ENCODE peak calls at places on chromosomes 13 and 19, in ten cellular contexts. V is HCT116, Y is spleen, X is SK-N-SH, J is stomach, T is GM23338, E is esophagus muscularis mucosa, O is sigmoid colon, N is transverse colon, M is Panc1. P is an unnamed sample.

GRCh38 chr13:51646041-51646670 is 61.9 kb downstream of the WDFY2 start:
- DNase-seq in O (no peak), X (no peak), V (no peak), M (no peak), E (no peak), J (no peak), T (peak; percentile 50), Y (no peak), N (no peak), P (no peak)

GRCh38 chr19:44142014-44142523 is 715 bp downstream of the ZNF234 start:
- DNase-seq in T (no peak), M (no peak), J (no peak), X (no peak), O (no peak), V (no peak), E (no peak), N (no peak), Y (no peak), P (no peak)

GRCh38 chr13:73394066-73394465 is 335.3 kb downstream of the KLF5 start:
- DNase-seq in O (no peak), N (no peak), X (no peak), E (no peak), T (no peak), Y (no peak), V (no peak), J (no peak), M (no peak), P (no peak)

GRCh38 chr19:48421548-48421947 is 24.2 kb upstream of the GRWD1 start:
- DNase-seq in T (no peak), X (no peak), N (no peak), J (no peak), E (no peak), Y (no peak), M (no peak), V (no peak), O (no peak), P (no peak)

GRCh38 chr19:54481326-54481930 is 8.3 kb upstream of the CDC42EP5 start:
- DNase-seq in O (no peak), M (no peak), Y (no peak), X (peak; percentile 65), T (peak; percentile 95), V (peak; percentile 32), N (no peak), E (no peak), J (no peak), P (no peak)

GRCh38 chr19:55188620-55189019 is 8.5 kb upstream of the SYT5 start:
- DNase-seq in Y (no peak), X (no peak), V (no peak), M (no peak), J (no peak), O (no peak), E (no peak), T (no peak), N (no peak), P (no peak)

GRCh38 chr13:29835280-29836061 is 14.9 kb downstream of the UBL3 start:
- DNase-seq in M (no peak), J (no peak), V (no peak), N (no peak), E (no peak), T (peak; percentile 57), Y (no peak), O (no peak), X (no peak), P (no peak)

GRCh38 chr19:52936151-52936957 is 13.1 kb upstream of the ZNF888 start:
- DNase-seq in T (no peak), E (no peak), N (peak; percentile 63), O (peak; percentile 19), M (no peak), Y (no peak), X (no peak), J (peak; percentile 60), V (no peak), P (no peak)

GRCh38 chr19:49119411-49120324 is at the start of gene PPFIA3:
- DNase-seq in E (no peak), N (peak; percentile 65), M (no peak), T (peak; percentile 73), V (no peak), O (peak; percentile 80), J (peak; percentile 77), X (peak; percentile 72), Y (peak; percentile 89), P (peak; percentile 72)

GRCh38 chr13:64529874-64530485 is 2700.2 kb downstream of the PCDH9 start:
- DNase-seq in X (peak; percentile 14), N (no peak), O (no peak), T (peak; percentile 73), E (no peak), Y (no peak), V (peak; percentile 19), M (no peak), J (no peak), P (no peak)

GRCh38 chr13:112342841-112343361 is 33.3 kb upstream of the SPACA7 start:
- DNase-seq in X (no peak), J (no peak), N (no peak), O (no peak), Y (peak; percentile 64), V (no peak), M (no peak), E (no peak), T (no peak), P (no peak)

GRCh38 chr13:112343591-112343990 is 32.6 kb upstream of the SPACA7 start:
- DNase-seq in M (no peak), E (no peak), X (no peak), O (no peak), Y (peak; percentile 43), J (no peak), T (no peak), V (no peak), N (no peak), P (no peak)

GRCh38 chr13:112341446-112341845 is 34.7 kb upstream of the SPACA7 start:
- DNase-seq in J (no peak), X (no peak), O (no peak), T (no peak), Y (no peak), M (no peak), V (no peak), E (no peak), N (no peak), P (no peak)

GRCh38 chr13:112345826-112346172 is 30.4 kb upstream of the SPACA7 start:
- DNase-seq in N (no peak), T (no peak), M (no peak), E (no peak), X (no peak), V (no peak), Y (no peak), O (no peak), J (no peak), P (no peak)

DNA sequence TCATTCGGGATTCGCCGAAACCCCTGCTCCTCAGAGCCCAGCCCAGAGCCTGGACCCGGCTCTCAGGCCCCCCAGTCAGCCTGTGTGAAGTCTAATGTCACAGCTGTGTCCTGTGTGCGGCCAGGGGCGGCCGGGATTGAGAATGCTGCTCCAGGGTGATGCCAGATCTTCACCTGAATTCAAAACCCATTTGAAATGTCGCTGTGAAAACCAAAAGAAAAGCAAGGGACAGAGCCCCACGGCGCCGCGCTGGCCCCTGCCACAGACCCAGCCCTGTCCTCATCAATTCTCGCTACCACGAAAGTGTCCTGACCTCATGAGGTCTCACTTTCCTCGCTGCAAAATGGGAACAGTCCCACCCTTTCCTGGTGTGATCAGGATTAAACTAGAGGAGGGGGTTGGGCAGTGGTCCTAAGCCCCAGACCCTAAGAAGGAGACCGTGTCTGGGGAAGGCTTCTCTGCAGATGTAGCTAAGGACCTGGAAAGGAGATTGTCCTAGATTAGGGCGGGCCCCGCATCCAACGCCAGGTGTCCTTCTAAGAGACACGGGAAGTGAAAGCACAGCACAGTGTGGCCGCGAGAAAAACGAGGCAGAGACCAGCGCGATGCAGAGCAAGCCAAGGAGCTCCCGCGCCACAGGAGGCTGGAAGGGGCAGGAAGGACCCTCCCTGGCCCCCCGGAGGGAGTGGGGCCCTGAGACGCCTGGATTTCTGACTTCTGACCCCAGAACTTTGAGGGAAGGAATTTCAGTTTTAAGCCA is 34.0 kb upstream of the SPACA7 start:
- DNase-seq in J (no peak), V (no peak), T (no peak), Y (peak; percentile 43), N (no peak), E (no peak), X (no peak), O (no peak), M (no peak), P (no peak)
- H3K27me3 ChIP-seq in J (peaks cover 60% of the 10 kb centered on the region), V (peaks cover 53% of the 10 kb centered on the region), T (no peaks in the 10 kb centered on the region), Y (peaks cover 5% of the 10 kb centered on the region), N (peaks cover 24% of the 10 kb centered on the region), E (no peaks in the 10 kb centered on the region), X (peaks cover 55% of the 10 kb centered on the region), O (peaks cover 32% of the 10 kb centered on the region), M (no peaks in the 10 kb centered on the region), P (no peaks in the 10 kb centered on the region)

DNA sequence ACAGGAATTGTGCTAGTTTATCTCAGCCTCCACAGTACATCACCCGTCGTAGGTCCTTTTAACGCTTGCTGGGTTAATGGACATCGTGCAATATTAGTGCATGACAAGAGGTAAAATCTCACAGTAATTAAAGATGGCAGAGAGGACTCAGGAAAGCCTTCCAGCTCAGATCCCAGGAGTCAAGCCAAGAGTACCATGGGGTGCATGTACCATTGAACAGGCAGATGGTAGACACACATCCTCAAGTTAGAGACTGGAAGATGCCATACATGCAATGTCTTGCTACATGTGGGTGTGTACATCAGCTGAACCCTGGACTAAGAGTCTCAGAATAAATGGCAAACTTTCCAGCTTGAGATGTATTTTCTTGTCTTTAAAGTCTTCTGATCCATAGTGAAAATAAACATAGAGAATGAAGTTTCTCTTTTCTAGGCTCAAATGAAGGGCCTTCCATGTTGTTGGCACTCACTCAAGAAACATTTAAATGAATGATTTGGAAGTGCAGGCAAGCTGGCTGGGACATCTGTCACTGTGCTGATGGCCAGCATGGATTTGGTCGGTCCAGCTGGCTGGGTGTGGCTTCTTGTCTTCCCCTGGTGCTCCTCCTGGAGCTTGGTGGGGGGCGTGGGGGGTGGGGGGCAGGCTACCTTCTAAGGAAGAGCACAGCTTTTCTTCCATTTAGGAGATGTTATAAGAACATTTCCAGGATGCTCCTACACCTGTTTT is 290.9 kb upstream of the MAB21L1 start:
- DNase-seq in J (no peak), M (no peak), O (no peak), E (no peak), T (no peak), V (no peak), N (no peak), X (no peak), Y (no peak), P (no peak)
- H3K4me1 ChIP-seq in J (no peaks in the 10 kb centered on the region), M (no peaks in the 10 kb centered on the region), O (no peaks in the 10 kb centered on the region), E (peaks cover 6% of the 10 kb centered on the region), T (no peaks in the 10 kb centered on the region), V (no peaks in the 10 kb centered on the region), N (no peaks in the 10 kb centered on the region), X (peaks cover 3% of the 10 kb centered on the region), Y (no peaks in the 10 kb centered on the region), P (no peaks in the 10 kb centered on the region)

DNA sequence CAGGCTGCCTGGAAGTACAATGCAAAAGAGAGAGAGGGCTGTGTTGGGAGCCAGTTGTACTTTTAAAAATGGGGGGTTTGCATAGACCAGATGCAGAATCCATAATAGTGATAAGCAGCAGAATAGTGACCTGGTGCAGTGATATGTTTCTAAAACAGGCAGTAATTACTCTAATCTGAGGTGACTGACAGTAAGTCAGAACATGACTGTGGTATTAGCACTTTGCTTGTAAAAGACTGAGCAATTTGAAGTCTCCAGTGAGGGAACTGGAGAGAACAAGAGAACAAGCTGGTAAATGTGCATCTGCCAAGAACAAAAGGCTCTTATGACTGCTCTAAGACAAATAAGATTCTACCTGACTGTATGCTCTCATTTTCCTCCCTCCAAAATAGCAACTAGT is 383.4 kb downstream of the ITGBL1 start:
- DNase-seq in T (no peak), V (no peak), N (no peak), O (no peak), E (no peak), Y (no peak), J (no peak), X (no peak), M (no peak), P (no peak)
- TF ChIP-seq POLR2AphosphoS5 in T (no peak), V (no peak), N (no peak), O (no peak), E (no peak), Y (no peak), J (no peak), X (no peak), M (no peak), P (no peak)

GRCh38 chr13:91087276-91087675 is 260.2 kb upstream of the MIR17HG start:
- DNase-seq in M (no peak), X (no peak), J (no peak), O (no peak), N (no peak), Y (no peak), E (no peak), T (no peak), V (no peak), P (no peak)
- H3K27me3 ChIP-seq in M (no peaks in the 10 kb centered on the region), X (no peaks in the 10 kb centered on the region), J (no peaks in the 10 kb centered on the region), O (no peaks in the 10 kb centered on the region), N (no peaks in the 10 kb centered on the region), Y (no peaks in the 10 kb centered on the region), E (no peaks in the 10 kb centered on the region), T (no peaks in the 10 kb centered on the region), V (no peaks in the 10 kb centered on the region), P (no peaks in the 10 kb centered on the region)